ENCODE peak calls at places on chromosomes 7 and 10, in eight cellular contexts. One of them, this sample, is unnamed.

GRCh38 chr10:78178940-78179339 is 145.3 kb downstream of the RPS24 start:
- DNase-seq in Calu3: peak; percentile 19
- DNase-seq in right atrium auricular region: no peak
- DNase-seq in esophagus squamous epithelium: no peak
- DNase-seq in HL-60: no peak
- DNase-seq in foreskin fibroblast: peak; percentile 24
- DNase-seq in mucosa of descending colon: no peak
- DNase-seq in upper lobe of right lung: peak; percentile 83
- DNase-seq in this sample: no peak

GRCh38 chr10:43595739-43596298 is 10.4 kb upstream of the ZNF485 start:
- DNase-seq in foreskin fibroblast: peak; percentile 6
- DNase-seq in esophagus squamous epithelium: no peak
- DNase-seq in mucosa of descending colon: no peak
- DNase-seq in HL-60: no peak
- DNase-seq in Calu3: no peak
- DNase-seq in upper lobe of right lung: no peak
- DNase-seq in right atrium auricular region: no peak
- DNase-seq in this sample: no peak

GRCh38 chr10:130189466-130190064 is 53.4 kb downstream of the GLRX3 start:
- DNase-seq in right atrium auricular region: no peak
- DNase-seq in foreskin fibroblast: no peak
- DNase-seq in esophagus squamous epithelium: no peak
- DNase-seq in HL-60: no peak
- DNase-seq in mucosa of descending colon: no peak
- DNase-seq in upper lobe of right lung: no peak
- DNase-seq in Calu3: no peak
- DNase-seq in this sample: no peak

GRCh38 chr10:22912763-22913389 is 15.0 kb upstream of the ARMC3 start:
- DNase-seq in mucosa of descending colon: no peak
- DNase-seq in foreskin fibroblast: no peak
- DNase-seq in HL-60: no peak
- DNase-seq in right atrium auricular region: no peak
- DNase-seq in Calu3: no peak
- DNase-seq in upper lobe of right lung: no peak
- DNase-seq in esophagus squamous epithelium: no peak
- DNase-seq in this sample: no peak

GRCh38 chr7:98733036-98733435 is 116.0 kb downstream of the NPTX2 start:
- DNase-seq in upper lobe of right lung: no peak
- DNase-seq in Calu3: peak; percentile 64
- DNase-seq in right atrium auricular region: no peak
- DNase-seq in mucosa of descending colon: no peak
- DNase-seq in HL-60: peak; percentile 58
- DNase-seq in esophagus squamous epithelium: no peak
- DNase-seq in foreskin fibroblast: peak; percentile 28
- DNase-seq in this sample: peak; percentile 74

GRCh38 chr10:50438049-50438936 is 185.5 kb downstream of the SGMS1 start:
- DNase-seq in mucosa of descending colon: no peak
- DNase-seq in foreskin fibroblast: no peak
- DNase-seq in right atrium auricular region: no peak
- DNase-seq in Calu3: no peak
- DNase-seq in upper lobe of right lung: no peak
- DNase-seq in esophagus squamous epithelium: no peak
- DNase-seq in HL-60: peak; percentile 44
- DNase-seq in this sample: no peak

GRCh38 chr10:103678104-103678526 is 177.3 kb downstream of the SH3PXD2A start:
- DNase-seq in right atrium auricular region: peak; percentile 93
- DNase-seq in Calu3: no peak
- DNase-seq in HL-60: no peak
- DNase-seq in esophagus squamous epithelium: peak; percentile 24
- DNase-seq in mucosa of descending colon: peak; percentile 90
- DNase-seq in foreskin fibroblast: peak; percentile 98
- DNase-seq in upper lobe of right lung: no peak
- DNase-seq in this sample: peak; percentile 92

GRCh38 chr10:132967540-132967939 is 25.2 kb upstream of the CFAP46 start:
- DNase-seq in esophagus squamous epithelium: no peak
- DNase-seq in Calu3: peak; percentile 20
- DNase-seq in foreskin fibroblast: no peak
- DNase-seq in upper lobe of right lung: no peak
- DNase-seq in mucosa of descending colon: no peak
- DNase-seq in right atrium auricular region: no peak
- DNase-seq in HL-60: no peak
- DNase-seq in this sample: no peak

GRCh38 chr10:132300582-132300981 is 7.2 kb downstream of the STK32C start:
- DNase-seq in esophagus squamous epithelium: no peak
- DNase-seq in upper lobe of right lung: peak; percentile 27
- DNase-seq in foreskin fibroblast: no peak
- DNase-seq in right atrium auricular region: no peak
- DNase-seq in Calu3: no peak
- DNase-seq in mucosa of descending colon: peak; percentile 22
- DNase-seq in HL-60: no peak
- DNase-seq in this sample: no peak

GRCh38 chr10:35225204-35225603 is 98.6 kb downstream of the CREM start:
- DNase-seq in esophagus squamous epithelium: no peak
- DNase-seq in upper lobe of right lung: no peak
- DNase-seq in mucosa of descending colon: no peak
- DNase-seq in foreskin fibroblast: no peak
- DNase-seq in right atrium auricular region: no peak
- DNase-seq in HL-60: peak; percentile 13
- DNase-seq in Calu3: no peak
- DNase-seq in this sample: no peak

GRCh38 chr7:50941525-50941924 is 158.8 kb upstream of the GRB10 start:
- DNase-seq in HL-60: no peak
- DNase-seq in mucosa of descending colon: no peak
- DNase-seq in Calu3: no peak
- DNase-seq in foreskin fibroblast: no peak
- DNase-seq in upper lobe of right lung: no peak
- DNase-seq in esophagus squamous epithelium: no peak
- DNase-seq in right atrium auricular region: no peak
- DNase-seq in this sample: no peak

DNA sequence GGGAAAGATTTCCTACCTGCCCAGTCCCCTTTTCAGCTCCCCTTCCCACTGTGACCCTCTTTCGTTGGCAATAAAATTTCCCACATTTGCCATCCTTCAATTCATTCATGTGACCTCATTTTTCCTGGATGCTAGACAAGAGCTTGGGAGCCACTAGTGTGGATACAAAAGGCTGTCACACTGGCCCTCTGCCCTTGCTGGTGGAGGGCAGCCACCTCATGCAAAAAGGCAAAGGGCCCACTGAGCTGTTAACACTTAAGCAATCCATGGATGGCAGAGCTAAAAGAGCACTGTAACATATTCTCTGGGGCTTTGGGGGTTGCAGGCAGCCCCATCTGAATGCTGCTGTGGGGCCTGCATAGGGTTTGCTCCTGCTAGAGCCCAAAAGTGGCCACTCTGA is 315.1 kb downstream of the NEBL start:
- DNase-seq in HL-60: no peak
- DNase-seq in esophagus squamous epithelium: no peak
- DNase-seq in Calu3: no peak
- DNase-seq in foreskin fibroblast: no peak
- DNase-seq in upper lobe of right lung: no peak
- DNase-seq in mucosa of descending colon: no peak
- DNase-seq in right atrium auricular region: no peak
- DNase-seq in this sample: no peak
- TF ChIP-seq CTCF in HL-60: no peak
- TF ChIP-seq CTCF in esophagus squamous epithelium: no peak
- TF ChIP-seq CTCF in Calu3: no peak
- TF ChIP-seq CTCF in foreskin fibroblast: no peak
- TF ChIP-seq CTCF in upper lobe of right lung: no peak
- TF ChIP-seq CTCF in mucosa of descending colon: no peak
- TF ChIP-seq CTCF in right atrium auricular region: no peak
- TF ChIP-seq CTCF in this sample: no peak

DNA sequence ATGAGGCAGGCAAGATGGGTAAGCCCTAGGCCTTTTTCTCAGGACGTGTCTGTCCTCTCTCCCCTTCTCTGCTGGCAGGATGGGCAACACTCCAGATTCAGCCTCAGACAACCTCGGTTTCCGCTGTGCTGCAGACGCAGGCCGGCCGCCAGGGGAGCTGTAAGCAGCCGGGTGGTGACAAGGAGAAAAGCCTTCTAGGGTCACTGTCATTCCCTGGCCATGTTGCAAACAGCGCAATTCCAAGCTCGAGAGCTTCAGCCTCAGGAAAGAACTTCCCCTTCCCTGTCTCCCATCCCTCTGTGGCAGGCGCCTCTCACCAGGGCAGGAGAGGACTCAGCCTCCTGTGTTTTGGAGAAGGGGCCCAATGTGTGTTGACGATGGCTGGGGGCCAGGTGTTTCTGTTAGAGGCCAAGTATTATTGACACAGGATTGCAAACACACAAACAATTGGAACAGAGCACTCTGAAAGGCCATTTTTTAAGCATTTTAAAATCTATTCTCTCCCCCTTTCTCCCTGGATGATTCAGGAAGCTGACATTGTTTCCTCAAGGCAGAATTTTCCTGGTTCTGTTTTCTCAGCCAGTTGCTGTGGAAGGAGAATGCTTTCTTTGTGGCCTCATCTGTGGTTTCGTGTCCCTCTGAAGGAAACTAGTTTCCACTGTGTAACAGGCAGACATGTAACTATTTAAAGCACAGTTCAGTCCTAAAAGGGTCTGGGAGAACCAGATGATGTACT is 13.1 kb downstream of the PHKG1 start:
- DNase-seq in right atrium auricular region: peak; percentile 84
- DNase-seq in Calu3: no peak
- DNase-seq in foreskin fibroblast: peak; percentile 93
- DNase-seq in upper lobe of right lung: peak; percentile 71
- DNase-seq in HL-60: no peak
- DNase-seq in mucosa of descending colon: peak; percentile 67
- DNase-seq in esophagus squamous epithelium: no peak
- DNase-seq in this sample: no peak
- TF ChIP-seq CTCF in right atrium auricular region: peak; percentile 82
- TF ChIP-seq CTCF in Calu3: no peak
- TF ChIP-seq CTCF in foreskin fibroblast: peak; percentile 90
- TF ChIP-seq CTCF in upper lobe of right lung: peak; percentile 55
- TF ChIP-seq CTCF in HL-60: no peak
- TF ChIP-seq CTCF in mucosa of descending colon: no peak
- TF ChIP-seq CTCF in esophagus squamous epithelium: no peak
- TF ChIP-seq CTCF in this sample: no peak

GRCh38 chr7:143322646-143323343 is 6.9 kb downstream of the CLCN1 start:
- DNase-seq in mucosa of descending colon: no peak
- DNase-seq in Calu3: no peak
- DNase-seq in upper lobe of right lung: no peak
- DNase-seq in foreskin fibroblast: peak; percentile 58
- DNase-seq in HL-60: no peak
- DNase-seq in right atrium auricular region: peak; percentile 44
- DNase-seq in esophagus squamous epithelium: no peak
- DNase-seq in this sample: no peak

GRCh38 chr7:143320620-143321019 is 4.7 kb downstream of the CLCN1 start:
- DNase-seq in right atrium auricular region: no peak
- DNase-seq in upper lobe of right lung: no peak
- DNase-seq in esophagus squamous epithelium: no peak
- DNase-seq in foreskin fibroblast: no peak
- DNase-seq in HL-60: no peak
- DNase-seq in Calu3: no peak
- DNase-seq in mucosa of descending colon: no peak
- DNase-seq in this sample: no peak

GRCh38 chr7:143321242-143321641 is 5.3 kb downstream of the CLCN1 start:
- DNase-seq in upper lobe of right lung: no peak
- DNase-seq in mucosa of descending colon: no peak
- DNase-seq in right atrium auricular region: peak; percentile 48
- DNase-seq in Calu3: no peak
- DNase-seq in foreskin fibroblast: no peak
- DNase-seq in HL-60: no peak
- DNase-seq in esophagus squamous epithelium: no peak
- DNase-seq in this sample: no peak

GRCh38 chr7:143323650-143324049 is 7.7 kb downstream of the CLCN1 start:
- DNase-seq in mucosa of descending colon: no peak
- DNase-seq in HL-60: no peak
- DNase-seq in upper lobe of right lung: no peak
- DNase-seq in esophagus squamous epithelium: no peak
- DNase-seq in Calu3: no peak
- DNase-seq in foreskin fibroblast: no peak
- DNase-seq in right atrium auricular region: peak; percentile 49
- DNase-seq in this sample: no peak

DNA sequence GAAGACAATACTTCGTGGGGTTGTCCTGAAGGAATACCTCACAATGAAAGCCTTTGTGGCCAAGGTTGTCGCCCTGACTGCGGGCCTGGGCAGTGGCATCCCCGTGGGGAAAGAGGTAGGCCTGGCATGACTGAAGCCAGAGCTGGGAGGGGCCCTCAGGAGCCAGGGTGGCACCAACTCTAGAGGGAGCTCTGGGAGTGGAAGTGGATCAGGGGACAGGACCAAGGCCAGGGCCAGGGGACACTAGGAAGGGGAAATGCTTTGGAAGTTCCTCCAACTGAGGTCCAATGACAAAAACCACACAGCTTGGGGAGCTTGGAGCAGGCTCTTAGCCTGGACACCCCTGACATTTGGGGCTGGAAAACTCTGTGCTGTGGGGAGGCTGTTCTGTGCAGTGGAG is 5.8 kb downstream of the CLCN1 start:
- DNase-seq in Calu3: peak; percentile 70
- DNase-seq in upper lobe of right lung: no peak
- DNase-seq in esophagus squamous epithelium: no peak
- DNase-seq in right atrium auricular region: peak; percentile 58
- DNase-seq in HL-60: peak; percentile 48
- DNase-seq in mucosa of descending colon: no peak
- DNase-seq in foreskin fibroblast: peak; percentile 23
- DNase-seq in this sample: no peak
- TF ChIP-seq CTCF in Calu3: peak; percentile 52
- TF ChIP-seq CTCF in upper lobe of right lung: no peak
- TF ChIP-seq CTCF in esophagus squamous epithelium: peak; percentile 28
- TF ChIP-seq CTCF in right atrium auricular region: no peak
- TF ChIP-seq CTCF in HL-60: peak; percentile 3
- TF ChIP-seq CTCF in mucosa of descending colon: no peak
- TF ChIP-seq CTCF in foreskin fibroblast: no peak
- TF ChIP-seq CTCF in this sample: no peak

GRCh38 chr10:110147961-110148360 is 59.4 kb upstream of the MXI1 start:
- DNase-seq in mucosa of descending colon: no peak
- DNase-seq in HL-60: peak; percentile 81
- DNase-seq in Calu3: no peak
- DNase-seq in foreskin fibroblast: peak; percentile 27
- DNase-seq in upper lobe of right lung: no peak
- DNase-seq in right atrium auricular region: no peak
- DNase-seq in esophagus squamous epithelium: no peak
- DNase-seq in this sample: no peak

GRCh38 chr10:110151467-110151866 is 55.9 kb upstream of the MXI1 start:
- DNase-seq in mucosa of descending colon: peak; percentile 92
- DNase-seq in Calu3: peak; percentile 71
- DNase-seq in foreskin fibroblast: no peak
- DNase-seq in right atrium auricular region: no peak
- DNase-seq in HL-60: no peak
- DNase-seq in upper lobe of right lung: peak; percentile 71
- DNase-seq in esophagus squamous epithelium: no peak
- DNase-seq in this sample: no peak

GRCh38 chr10:110150981-110151380 is 56.4 kb upstream of the MXI1 start:
- DNase-seq in upper lobe of right lung: no peak
- DNase-seq in mucosa of descending colon: no peak
- DNase-seq in Calu3: no peak
- DNase-seq in esophagus squamous epithelium: no peak
- DNase-seq in HL-60: no peak
- DNase-seq in right atrium auricular region: no peak
- DNase-seq in foreskin fibroblast: no peak
- DNase-seq in this sample: no peak

GRCh38 chr10:110151871-110152270 is 55.5 kb upstream of the MXI1 start:
- DNase-seq in HL-60: no peak
- DNase-seq in Calu3: no peak
- DNase-seq in esophagus squamous epithelium: no peak
- DNase-seq in foreskin fibroblast: no peak
- DNase-seq in upper lobe of right lung: no peak
- DNase-seq in mucosa of descending colon: no peak
- DNase-seq in right atrium auricular region: no peak
- DNase-seq in this sample: no peak

GRCh38 chr10:110149259-110149658 is 58.1 kb upstream of the MXI1 start:
- DNase-seq in esophagus squamous epithelium: no peak
- DNase-seq in upper lobe of right lung: no peak
- DNase-seq in right atrium auricular region: no peak
- DNase-seq in mucosa of descending colon: no peak
- DNase-seq in HL-60: no peak
- DNase-seq in foreskin fibroblast: no peak
- DNase-seq in Calu3: no peak
- DNase-seq in this sample: no peak
- TF ChIP-seq CTCF in esophagus squamous epithelium: no peak
- TF ChIP-seq CTCF in upper lobe of right lung: no peak
- TF ChIP-seq CTCF in right atrium auricular region: no peak
- TF ChIP-seq CTCF in mucosa of descending colon: no peak
- TF ChIP-seq CTCF in HL-60: no peak
- TF ChIP-seq CTCF in foreskin fibroblast: no peak
- TF ChIP-seq CTCF in Calu3: no peak
- TF ChIP-seq CTCF in this sample: no peak